ENCODE peak calls at places on chromosomes 6 and 20, in four cellular contexts. T, W, I and R are unnamed samples.

GRCh38 chr6:83431545-83432165 is 804 bp upstream of the ME1 start:
- DNase-seq in W (no peak), I (no peak), T (no peak), R (no peak)

GRCh38 chr6:72413884-72414283 is 208.0 kb upstream of the KCNQ5 start:
- DNase-seq in W (no peak), T (peak; percentile 33), I (no peak), R (no peak)

GRCh38 chr6:25717856-25718740 is 36.4 kb upstream of the SLC17A4 start:
- DNase-seq in W (peak; percentile 59), T (no peak), I (no peak), R (no peak)

GRCh38 chr6:151339369-151339768 is 52.0 kb downstream of the ZBTB2 start:
- DNase-seq in I (no peak), T (no peak), W (no peak), R (no peak)

GRCh38 chr6:40715501-40716403 is 128.6 kb upstream of the LRFN2 start:
- DNase-seq in W (no peak), T (no peak), I (no peak), R (no peak)

GRCh38 chr20:20856306-20856705 is 143.9 kb upstream of the RALGAPA2 start:
- DNase-seq in T (no peak), W (no peak), I (no peak), R (no peak)

GRCh38 chr6:51300510-51300909 is 481.8 kb downstream of the TFAP2B start:
- DNase-seq in T (no peak), I (no peak), W (no peak), R (no peak)

GRCh38 chr6:136738178-136739057 is 53.9 kb downstream of the MAP3K5 start:
- DNase-seq in T (no peak), I (no peak), W (no peak), R (no peak)

GRCh38 chr20:12925214-12925755 is 83.5 kb upstream of the SPTLC3 start:
- DNase-seq in W (peak; percentile 57), T (peak; percentile 77), I (no peak), R (no peak)

GRCh38 chr20:19692685-19693119 is 65.4 kb upstream of the RIN2 start:
- DNase-seq in I (no peak), T (no peak), W (peak; percentile 40), R (no peak)

GRCh38 chr20:62924567-62925419 is 1.5 kb downstream of the DIDO1 start:
- DNase-seq in T (no peak), I (no peak), W (no peak), R (peak; percentile 85)

GRCh38 chr6:160101262-160102205 is 20.1 kb upstream of the SLC22A1 start:
- DNase-seq in W (no peak), I (no peak), T (no peak), R (no peak)

GRCh38 chr6:163415620-163416379 is 1.3 kb downstream of the QKI start:
- DNase-seq in W (peak; percentile 68), I (no peak), T (no peak), R (no peak)

GRCh38 chr6:39425346-39426056 is 103.0 kb upstream of the KCNK16 start:
- DNase-seq in T (no peak), I (no peak), W (no peak), R (no peak)

GRCh38 chr6:169830876-169831275 is 79.5 kb downstream of the ERMARD start:
- DNase-seq in T (no peak), W (no peak), I (no peak), R (no peak)

GRCh38 chr6:29552512-29553051 is 7.0 kb downstream of the UBD start:
- DNase-seq in I (no peak), T (peak; percentile 29), W (peak; percentile 40), R (no peak)

GRCh38 chr20:11849976-11850670 is 67.6 kb upstream of the BTBD3 start:
- DNase-seq in W (no peak), I (no peak), T (no peak), R (peak; percentile 92)

GRCh38 chr6:81814365-81815109 is 62.1 kb upstream of the TENT5A start:
- DNase-seq in W (no peak), T (no peak), I (no peak), R (no peak)

GRCh38 chr20:8423482-8423881 is 291.4 kb downstream of the PLCB1 start:
- DNase-seq in W (no peak), I (no peak), T (no peak), R (no peak)

GRCh38 chr6:56370591-56371198 is 123.3 kb upstream of the COL21A1 start:
- DNase-seq in I (no peak), T (peak; percentile 59), W (peak; percentile 4), R (no peak)

GRCh38 chr6:68069921-68070709 is 565.0 kb upstream of the ADGRB3 start:
- DNase-seq in I (no peak), W (no peak), T (no peak), R (no peak)

GRCh38 chr6:152771061-152771687 is 20.6 kb downstream of the VIP start:
- DNase-seq in T (no peak), I (no peak), W (no peak), R (no peak)

GRCh38 chr6:32609731-32610640 is 20.3 kb upstream of the HLA-DRB1 start:
- DNase-seq in I (no peak), T (peak; percentile 68), W (peak; percentile 94), R (no peak)

GRCh38 chr6:56624046-56624727 is 18.5 kb downstream of the DST start:
- DNase-seq in W (no peak), T (no peak), I (no peak), R (no peak)

GRCh38 chr6:111502154-111502553 is 19.1 kb upstream of the REV3L start:
- DNase-seq in T (no peak), W (no peak), I (no peak), R (no peak)

GRCh38 chr6:151475653-151476523 is 17.9 kb upstream of the CCDC170 start:
- DNase-seq in W (peak; percentile 68), T (no peak), I (no peak), R (no peak)

GRCh38 chr6:28104392-28105250 is 19.8 kb upstream of the ZSCAN16 start:
- DNase-seq in T (no peak), I (peak; percentile 93), W (peak; percentile 90), R (peak; percentile 82)

GRCh38 chr6:35302604-35303218 is 5.1 kb downstream of the DEF6 start:
- DNase-seq in W (peak; percentile 81), I (no peak), T (no peak), R (no peak)

GRCh38 chr20:8721098-8721497 is 347.8 kb upstream of the PLCB4 start:
- DNase-seq in T (peak; percentile 47), I (no peak), W (peak; percentile 80), R (no peak)

GRCh38 chr20:50848846-50849673 is 54.2 kb downstream of the BCAS4 start:
- DNase-seq in T (no peak), W (peak; percentile 76), I (no peak), R (peak; percentile 82)

GRCh38 chr20:49729780-49730179 is 16.1 kb upstream of the B4GALT5 start:
- DNase-seq in W (no peak), T (peak; percentile 16), I (no peak), R (no peak)

GRCh38 chr6:33590531-33591198 is 10.6 kb upstream of the BAK1 start:
- DNase-seq in T (no peak), W (peak; percentile 52), I (no peak), R (no peak)

GRCh38 chr20:63697357-63697867 is 960 bp downstream of the TNFRSF6B start:
- DNase-seq in T (no peak), I (no peak), W (no peak), R (peak; percentile 88)

GRCh38 chr6:148761532-148761951 is 14.7 kb downstream of the UST start:
- DNase-seq in I (no peak), W (peak; percentile 44), T (no peak), R (no peak)

GRCh38 chr20:5864873-5865582 is 85.3 kb downstream of the TRMT6 start:
- DNase-seq in W (no peak), I (no peak), T (no peak), R (no peak)

GRCh38 chr6:102571236-102571908 is 1177.9 kb downstream of the GRIK2 start:
- DNase-seq in T (no peak), I (no peak), W (no peak), R (no peak)
- TF ChIP-seq CTCF in T (no peak), I (no peak), W (no peak), R (no peak)

GRCh38 chr20:59948212-59948611 is 8.0 kb downstream of the FAM217B start:
- DNase-seq in W (no peak), I (no peak), T (no peak), R (no peak)
- TF ChIP-seq CTCF in W (no peak), I (no peak), T (no peak), R (no peak)

DNA sequence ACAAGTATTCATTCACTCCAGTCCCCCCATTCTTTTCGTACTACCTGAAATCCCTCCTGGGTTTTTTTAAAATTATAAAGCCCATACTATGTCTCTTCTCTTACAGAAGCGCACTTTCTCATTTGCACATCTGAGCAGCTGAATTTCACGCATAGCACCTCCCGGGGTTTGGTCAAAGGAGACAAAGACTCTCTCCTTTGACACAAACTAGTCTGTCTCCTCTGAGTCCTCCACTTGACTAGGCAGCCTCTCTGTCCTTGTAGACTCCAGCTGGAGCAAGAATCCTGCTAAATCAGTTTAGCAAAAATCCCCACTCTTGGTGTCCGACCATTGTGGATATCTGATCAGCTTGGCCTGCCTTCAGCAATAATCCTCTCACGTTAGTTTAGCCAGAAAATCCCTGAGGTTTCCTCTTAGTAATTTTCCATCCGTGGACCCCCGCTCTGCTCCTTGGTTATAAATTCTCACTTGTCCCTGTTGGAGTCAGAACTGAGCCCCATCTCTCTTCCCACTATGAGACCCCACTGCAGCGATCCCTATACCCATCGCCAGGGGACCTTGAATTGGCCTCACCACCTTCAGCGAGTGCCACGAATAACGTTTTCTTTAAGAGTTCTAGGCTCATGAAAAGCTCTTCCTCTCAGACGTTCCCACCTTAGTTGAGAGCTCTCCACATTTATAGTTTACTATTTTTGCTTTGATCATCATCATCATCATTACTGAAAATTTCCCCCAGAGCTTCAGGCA is 29.0 kb downstream of the PDYN start:
- DNase-seq in T (no peak), W (no peak), I (no peak), R (no peak)
- TF ChIP-seq CTCF in T (peak; percentile 35), W (no peak), I (no peak), R (no peak)

GRCh38 chr6:13427838-13428527 is 59.4 kb downstream of the GFOD1 start:
- DNase-seq in T (no peak), W (peak; percentile 72), I (no peak), R (no peak)
- TF ChIP-seq CTCF in T (peak; percentile 10), W (peak; percentile 62), I (no peak), R (no peak)

GRCh38 chr20:38112249-38112942 is 52.7 kb downstream of the TGM2 start:
- DNase-seq in I (no peak), W (no peak), T (no peak), R (peak; percentile 76)

GRCh38 chr20:38114353-38114791 is 50.7 kb downstream of the TGM2 start:
- DNase-seq in I (no peak), T (no peak), W (no peak), R (peak; percentile 61)

GRCh38 chr20:38115205-38115604 is 49.9 kb downstream of the TGM2 start:
- DNase-seq in I (no peak), W (no peak), T (no peak), R (no peak)

GRCh38 chr20:38112943-38113294 is 52.2 kb downstream of the TGM2 start:
- DNase-seq in I (no peak), T (no peak), W (no peak), R (peak; percentile 75)

GRCh38 chr20:38113401-38114325 is 51.4 kb downstream of the TGM2 start:
- DNase-seq in T (no peak), I (no peak), W (peak; percentile 21), R (peak; percentile 86)
- TF ChIP-seq CTCF in T (peak; percentile 18), I (peak; percentile 65), W (peak; percentile 65), R (peak; percentile 83)